ENCODE peak calls at places on chromosomes 16 and 17, in six cellular contexts. O is tibial artery; E is EL; X is stimulated activated CD8-positive, alpha-beta memory T cell treated with anti-CD3 and anti-CD28 coated beads, Interleukin-15, amount 100 ng/mL, for 24 hours; A is neural progenitor cell; Z is GM03348. Y is an unnamed sample.

GRCh38 chr17:48745381-48746275 is 17.1 kb upstream of the HOXB13 start:
- DNase-seq in Z (no peak), O (no peak), A (peak; percentile 35), E (no peak), X (no peak), Y (no peak)

GRCh38 chr16:9112166-9112843 is 20.9 kb downstream of the HAPSTR1 start:
- DNase-seq in O (no peak), Z (no peak), X (no peak), A (no peak), E (no peak), Y (no peak)

GRCh38 chr16:11229432-11229831 is 26.6 kb downstream of the SOCS1 start:
- DNase-seq in Z (no peak), O (no peak), A (no peak), E (no peak), X (no peak), Y (no peak)

GRCh38 chr17:36149296-36149820 is 27.1 kb downstream of the TBC1D3B start:
- DNase-seq in Z (peak; percentile 63), O (peak; percentile 84), X (no peak), E (peak; percentile 25), A (no peak), Y (no peak)

GRCh38 chr16:70453117-70453890 is 1.1 kb upstream of the FCSK start:
- DNase-seq in A (no peak), O (no peak), E (no peak), X (no peak), Z (no peak), Y (no peak)

GRCh38 chr16:30699615-30700099 is 686 bp downstream of the SRCAP start:
- DNase-seq in O (no peak), E (no peak), X (no peak), Z (no peak), A (no peak), Y (no peak)

GRCh38 chr16:86251682-86252081 is 258.6 kb upstream of the FOXF1 start:
- DNase-seq in E (no peak), X (no peak), Z (no peak), A (no peak), O (no peak), Y (no peak)

GRCh38 chr17:49746791-49747490 is 17.0 kb downstream of the FAM117A start:
- DNase-seq in O (no peak), Z (no peak), X (no peak), A (no peak), E (no peak), Y (no peak)

GRCh38 chr17:40422990-40423611 is 5.4 kb upstream of the TOP2A start:
- DNase-seq in E (no peak), X (no peak), A (peak; percentile 66), Z (no peak), O (no peak), Y (no peak)

Y was measured in H1.